ENCODE peak calls at places on chromosome 11, in five cellular contexts. B is SK-N-SH, I is esophagus muscularis mucosa, T is H1, R is stomach. J is an unnamed sample.

GRCh38 chr11:68213135-68213515 is at the start of gene KMT5B:
- DNase-seq in B (peak; percentile 78), I (no peak), T (no peak), R (peak; percentile 59), J (peak; percentile 94)

GRCh38 chr11:36110698-36111410 is 167.0 kb downstream of the LDLRAD3 start:
- DNase-seq in B (no peak), I (no peak), T (no peak), R (no peak), J (no peak)

GRCh38 chr11:127420139-127420538 is 419.6 kb upstream of the KIRREL3 start:
- DNase-seq in B (no peak), I (no peak), T (no peak), R (no peak), J (no peak)

GRCh38 chr11:108863528-108863927 is 198.7 kb downstream of the DDX10 start:
- DNase-seq in B (no peak), I (no peak), T (no peak), R (no peak), J (no peak)

GRCh38 chr11:37657645-37658044 is 1059.6 kb upstream of the RAG2 start:
- DNase-seq in B (peak; percentile 1), I (no peak), T (no peak), R (no peak), J (no peak)

GRCh38 chr11:103953797-103954495 is 82.5 kb upstream of the DDI1 start:
- DNase-seq in B (no peak), I (no peak), T (no peak), R (no peak), J (no peak)

GRCh38 chr11:29627541-29627940 is 389.3 kb downstream of the KCNA4 start:
- DNase-seq in B (no peak), I (no peak), T (no peak), R (no peak), J (no peak)

GRCh38 chr11:2097356-2097997 is 41.7 kb downstream of the IGF2 start:
- DNase-seq in B (no peak), I (no peak), T (peak; percentile 33), R (peak; percentile 48), J (peak; percentile 42)

GRCh38 chr11:130448416-130449068 is at the start of gene ADAMTS15:
- DNase-seq in B (peak; percentile 81), I (peak; percentile 95), T (peak; percentile 80), R (peak; percentile 86), J (peak; percentile 91)

GRCh38 chr11:88454881-88455280 is 117.3 kb upstream of the CTSC start:
- DNase-seq in B (no peak), I (no peak), T (no peak), R (no peak), J (no peak)

GRCh38 chr11:121841487-121842167 is 274.4 kb downstream of the BLID start:
- DNase-seq in B (no peak), I (no peak), T (no peak), R (no peak), J (no peak)

GRCh38 chr11:44645832-44646231 is 80.4 kb downstream of the CD82 start:
- DNase-seq in B (no peak), I (no peak), T (no peak), R (no peak), J (no peak)

GRCh38 chr11:26992031-26992541 is 1.8 kb upstream of the FIBIN start:
- DNase-seq in B (no peak), I (no peak), T (no peak), R (no peak), J (no peak)
- TF ChIP-seq POLR2AphosphoS5 in B (no peak), I (no peak), T (no peak), R (peak; percentile 49), J (peak; percentile 55)

GRCh38 chr11:133950874-133951483 is 5.8 kb downstream of the IGSF9B start:
- DNase-seq in B (no peak), I (no peak), T (no peak), R (no peak), J (no peak)
- TF ChIP-seq POLR2AphosphoS5 in B (no peak), I (peak; percentile 61), T (no peak), R (no peak), J (no peak)

GRCh38 chr11:86983071-86983488 is 27.9 kb upstream of the FZD4 start:
- DNase-seq in B (no peak), I (no peak), T (no peak), R (peak; percentile 50), J (peak; percentile 84)
- TF ChIP-seq POLR2AphosphoS5 in B (no peak), I (peak; percentile 55), T (no peak), R (peak; percentile 32), J (no peak)

GRCh38 chr11:57462597-57462996 is 2.3 kb downstream of the RTN4RL2 start:
- DNase-seq in B (no peak), I (no peak), T (no peak), R (no peak), J (no peak)

GRCh38 chr11:57461841-57462489 is 1.6 kb downstream of the RTN4RL2 start:
- DNase-seq in B (no peak), I (no peak), T (no peak), R (no peak), J (no peak)

GRCh38 chr11:57460017-57460755 is at the start of gene RTN4RL2:
- DNase-seq in B (peak; percentile 91), I (no peak), T (no peak), R (no peak), J (no peak)

GRCh38 chr11:57459112-57460016 is 964 bp upstream of the RTN4RL2 start:
- DNase-seq in B (peak; percentile 45), I (no peak), T (no peak), R (no peak), J (no peak)

DNA sequence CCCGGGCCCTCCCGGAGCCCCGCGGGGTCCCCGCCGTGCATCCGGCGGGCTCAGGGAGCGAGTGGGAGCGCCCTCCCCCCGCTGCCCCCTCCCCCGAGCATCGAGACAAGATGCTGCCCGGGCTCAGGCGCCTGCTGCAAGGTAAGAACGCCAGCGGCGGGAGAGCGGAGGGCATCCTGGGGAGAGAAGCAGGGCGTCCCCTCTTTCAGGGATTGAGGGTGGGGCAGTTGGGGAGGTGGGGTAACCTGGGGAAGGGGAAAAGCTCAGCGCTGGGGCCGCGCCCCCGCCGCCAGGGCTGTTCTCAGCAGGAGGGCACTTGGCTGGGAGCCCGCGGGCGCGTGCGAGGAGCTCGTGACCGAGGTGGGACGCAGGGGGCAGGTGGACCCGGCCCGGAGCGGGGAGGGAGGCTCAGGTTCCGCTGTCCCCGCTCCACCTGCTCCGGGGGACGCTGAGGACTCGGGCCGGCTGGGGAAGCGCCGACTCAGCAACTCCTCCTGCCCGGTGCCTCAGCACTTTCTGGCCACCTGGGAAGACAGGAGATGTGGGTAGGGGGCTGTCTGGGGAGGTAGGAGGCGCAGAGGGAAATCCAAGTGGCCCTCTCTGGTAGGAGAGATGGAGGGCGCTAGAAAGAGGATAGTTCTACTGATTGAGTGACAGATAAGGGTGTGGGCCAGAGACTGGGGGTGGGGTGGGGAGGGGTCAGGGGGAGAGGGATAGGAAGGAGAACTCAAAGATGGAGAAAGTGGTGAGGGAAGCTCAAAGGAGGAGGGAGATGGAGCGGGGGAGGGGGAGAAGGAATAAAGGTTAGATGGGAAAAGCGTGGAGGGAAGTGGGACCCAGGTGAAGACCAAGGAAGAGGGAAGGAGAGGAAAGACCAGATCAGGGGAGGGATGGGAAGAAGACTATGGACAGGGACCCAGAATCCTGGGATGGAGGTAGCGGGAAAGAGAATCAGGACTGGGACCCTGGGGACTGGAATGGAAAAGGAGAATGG is 725 bp downstream of the RTN4RL2 start:
- DNase-seq in B (no peak), I (no peak), T (no peak), R (no peak), J (peak; percentile 89)
- TF ChIP-seq POLR2AphosphoS5 in B (no peak), I (no peak), T (no peak), R (no peak), J (no peak)

DNA sequence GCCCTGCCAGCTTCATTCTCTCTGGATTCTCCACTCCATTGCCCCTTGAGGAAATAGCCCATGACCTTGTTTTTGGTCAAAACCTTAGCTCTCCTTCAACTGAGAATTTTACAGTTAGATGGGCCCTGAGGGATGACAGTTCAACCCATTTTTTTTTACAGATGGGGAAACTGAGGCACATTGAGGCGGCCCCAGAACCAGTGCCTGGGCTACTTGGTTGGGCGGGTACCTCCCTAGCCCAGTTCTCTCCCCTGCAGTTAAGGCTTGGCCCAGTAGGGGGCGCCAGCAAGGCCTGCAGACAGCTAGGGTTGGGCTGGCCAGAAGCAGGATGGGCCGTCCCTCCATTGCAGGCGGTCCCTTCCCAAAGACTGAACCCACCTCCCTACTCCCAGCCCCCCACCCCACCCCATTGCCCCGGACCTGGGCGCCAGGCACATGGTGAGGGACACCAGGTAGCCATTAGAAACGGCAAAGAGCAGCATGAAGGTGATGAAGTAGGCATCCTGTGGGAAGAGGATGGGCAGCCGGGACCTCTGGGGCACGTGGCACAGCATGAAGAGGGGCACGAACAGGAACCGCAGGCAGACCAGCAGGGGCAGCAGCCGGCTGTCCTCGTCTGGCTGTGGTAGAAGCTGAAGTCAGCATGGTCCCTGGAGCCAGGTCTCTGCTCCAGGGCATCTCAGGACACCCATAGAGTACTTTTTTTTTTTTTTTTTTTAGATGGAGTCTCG is 7.6 kb downstream of the SLC29A2 start:
- DNase-seq in B (peak; percentile 86), I (no peak), T (peak; percentile 77), R (peak; percentile 55), J (no peak)
- TF ChIP-seq POLR2AphosphoS5 in B (no peak), I (no peak), T (peak; percentile 70), R (no peak), J (no peak)

GRCh38 chr11:17929171-17929570 is 83.7 kb downstream of the SERGEF start:
- DNase-seq in B (no peak), I (no peak), T (no peak), R (no peak), J (no peak)

GRCh38 chr11:17932472-17932871 is 80.4 kb downstream of the SERGEF start:
- DNase-seq in B (no peak), I (no peak), T (no peak), R (no peak), J (no peak)

GRCh38 chr11:17931595-17931994 is 81.3 kb downstream of the SERGEF start:
- DNase-seq in B (no peak), I (peak; percentile 14), T (no peak), R (no peak), J (no peak)

GRCh38 chr11:17927643-17928343 is 85.1 kb downstream of the SERGEF start:
- DNase-seq in B (no peak), I (peak; percentile 82), T (no peak), R (no peak), J (no peak)

GRCh38 chr11:17930544-17931144 is 82.2 kb downstream of the SERGEF start:
- DNase-seq in B (no peak), I (peak; percentile 45), T (no peak), R (no peak), J (no peak)
- TF ChIP-seq POLR2AphosphoS5 in B (no peak), I (no peak), T (no peak), R (no peak), J (no peak)

DNA sequence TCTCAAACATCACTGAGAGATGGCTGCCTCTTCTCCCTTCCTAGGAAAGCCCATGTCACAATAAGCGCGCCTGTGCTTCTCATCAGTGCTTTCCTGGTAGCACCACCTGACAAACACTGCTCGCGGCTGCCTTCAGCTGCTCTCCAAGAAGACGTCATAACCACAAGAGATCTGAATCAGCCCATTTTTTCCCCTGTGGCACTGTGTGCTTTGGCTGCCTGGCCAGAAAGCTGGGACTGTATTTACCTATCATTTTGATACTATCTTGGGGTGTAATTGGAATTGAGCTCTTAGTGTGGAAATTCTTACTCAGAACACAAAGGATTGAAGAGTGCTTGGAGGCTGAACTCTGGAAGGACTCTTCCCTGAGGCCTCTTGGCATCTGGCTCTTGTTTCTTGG is 50.3 kb upstream of the EHF start:
- DNase-seq in B (peak; percentile 27), I (peak; percentile 88), T (no peak), R (peak; percentile 51), J (no peak)
- TF ChIP-seq POLR2AphosphoS5 in B (no peak), I (no peak), T (no peak), R (no peak), J (no peak)

GRCh38 chr11:33930317-33931021 is 38.6 kb upstream of the LMO2 start:
- DNase-seq in B (no peak), I (no peak), T (no peak), R (no peak), J (peak; percentile 48)
- TF ChIP-seq POLR2AphosphoS5 in B (no peak), I (peak; percentile 7), T (no peak), R (peak; percentile 28), J (peak; percentile 62)

GRCh38 chr11:17538054-17538453 is 6.2 kb downstream of the USH1C start:
- DNase-seq in B (no peak), I (no peak), T (no peak), R (no peak), J (no peak)
- TF ChIP-seq POLR2AphosphoS5 in B (no peak), I (no peak), T (no peak), R (no peak), J (no peak)

J was measured in upper lobe of left lung.